ENCODE peak calls at places on chromosomes 1 and 21, in ten cellular contexts. A is AG04450; I is CD8-positive, alpha-beta T cell; X is sigmoid colon; U is IMR-90; Z is tibial nerve; C is heart right ventricle; D is cardiac muscle cell; W is fibroblast of lung; V is CD8-positive, alpha-beta memory T cell. E is an unnamed sample.

GRCh38 chr1:209249785-209250441 is 333.6 kb upstream of the CAMK1G start:
- DNase-seq in W (no peak), U (no peak), Z (no peak), V (no peak), D (no peak), C (no peak), X (no peak), I (no peak), A (no peak), E (no peak)

GRCh38 chr1:61352845-61353435 is 270.6 kb downstream of the NFIA start:
- DNase-seq in X (no peak), C (no peak), V (no peak), W (no peak), U (no peak), D (no peak), I (no peak), A (no peak), Z (no peak), E (no peak)

GRCh38 chr1:200035956-200036615 is 8.6 kb downstream of the NR5A2 start:
- DNase-seq in A (no peak), U (no peak), D (no peak), Z (no peak), X (no peak), I (no peak), V (no peak), W (no peak), C (no peak), E (no peak)

GRCh38 chr1:56034222-56034621 is 545.1 kb downstream of the PLPP3 start:
- DNase-seq in D (no peak), V (no peak), C (no peak), X (no peak), I (no peak), W (peak; percentile 67), Z (no peak), U (peak; percentile 75), A (peak; percentile 15), E (no peak)

GRCh38 chr1:57142999-57143398 is 177.2 kb upstream of the C8B start:
- DNase-seq in A (no peak), V (no peak), X (no peak), D (no peak), I (no peak), W (peak; percentile 17), Z (no peak), C (no peak), U (peak; percentile 42), E (no peak)

GRCh38 chr1:231093158-231093922 is 53.3 kb upstream of the FAM89A start:
- DNase-seq in C (no peak), I (no peak), X (no peak), D (peak; percentile 14), V (no peak), W (peak; percentile 17), Z (no peak), A (no peak), U (no peak), E (no peak)

GRCh38 chr1:18868354-18868753 is 8.9 kb upstream of the TAS1R2 start:
- DNase-seq in W (no peak), C (no peak), Z (no peak), I (no peak), A (no peak), V (no peak), X (no peak), U (no peak), D (no peak), E (no peak)

GRCh38 chr1:227315500-227316346 is 2.6 kb downstream of the CDC42BPA start:
- DNase-seq in I (no peak), C (no peak), A (no peak), D (peak; percentile 56), X (no peak), W (peak; percentile 64), Z (no peak), U (peak; percentile 70), V (no peak), E (no peak)

GRCh38 chr1:160354388-160354985 is 11.3 kb downstream of the NCSTN start:
- DNase-seq in A (no peak), W (peak; percentile 14), X (no peak), V (no peak), Z (no peak), D (peak; percentile 48), I (peak; percentile 19), U (peak; percentile 18), C (no peak), E (no peak)

GRCh38 chr1:207963429-207964194 is 52.7 kb upstream of the CD34 start:
- DNase-seq in U (peak; percentile 75), I (peak; percentile 84), C (peak; percentile 87), X (peak; percentile 94), V (peak; percentile 80), D (peak; percentile 92), W (peak; percentile 69), A (peak; percentile 46), Z (peak; percentile 91), E (peak; percentile 95)

GRCh38 chr1:82625562-82625961 is 824.8 kb downstream of the ADGRL2 start:
- DNase-seq in U (no peak), C (no peak), Z (no peak), A (no peak), V (peak; percentile 4), I (no peak), W (no peak), D (no peak), X (no peak), E (no peak)

GRCh38 chr1:42682739-42683529 is 716 bp downstream of the YBX1 start:
- DNase-seq in A (peak; percentile 36), U (peak; percentile 69), V (peak; percentile 66), C (peak; percentile 70), Z (peak; percentile 50), X (peak; percentile 88), W (peak; percentile 71), I (peak; percentile 62), D (peak; percentile 78), E (peak; percentile 92)

GRCh38 chr21:27346041-27346448 is 379.2 kb upstream of the ADAMTS5 start:
- DNase-seq in A (no peak), W (peak; percentile 36), U (peak; percentile 68), C (no peak), I (no peak), Z (no peak), V (no peak), X (no peak), D (no peak), E (no peak)

GRCh38 chr1:39647247-39647646 is 7.8 kb upstream of the HEYL start:
- DNase-seq in U (no peak), D (no peak), Z (no peak), W (no peak), V (no peak), C (no peak), I (no peak), X (no peak), A (no peak), E (no peak)
- H3K27ac ChIP-seq in U (no peak overlapping the region), D (peak overlapping the region; percentile 61), Z (peak overlapping the region; percentile 85), W (no peak overlapping the region), V (no peak overlapping the region), C (peak overlapping the region; percentile 84), I (no peak overlapping the region), X (peak overlapping the region; percentile 64), A (no peak overlapping the region), E (peak overlapping the region; percentile 66)

DNA sequence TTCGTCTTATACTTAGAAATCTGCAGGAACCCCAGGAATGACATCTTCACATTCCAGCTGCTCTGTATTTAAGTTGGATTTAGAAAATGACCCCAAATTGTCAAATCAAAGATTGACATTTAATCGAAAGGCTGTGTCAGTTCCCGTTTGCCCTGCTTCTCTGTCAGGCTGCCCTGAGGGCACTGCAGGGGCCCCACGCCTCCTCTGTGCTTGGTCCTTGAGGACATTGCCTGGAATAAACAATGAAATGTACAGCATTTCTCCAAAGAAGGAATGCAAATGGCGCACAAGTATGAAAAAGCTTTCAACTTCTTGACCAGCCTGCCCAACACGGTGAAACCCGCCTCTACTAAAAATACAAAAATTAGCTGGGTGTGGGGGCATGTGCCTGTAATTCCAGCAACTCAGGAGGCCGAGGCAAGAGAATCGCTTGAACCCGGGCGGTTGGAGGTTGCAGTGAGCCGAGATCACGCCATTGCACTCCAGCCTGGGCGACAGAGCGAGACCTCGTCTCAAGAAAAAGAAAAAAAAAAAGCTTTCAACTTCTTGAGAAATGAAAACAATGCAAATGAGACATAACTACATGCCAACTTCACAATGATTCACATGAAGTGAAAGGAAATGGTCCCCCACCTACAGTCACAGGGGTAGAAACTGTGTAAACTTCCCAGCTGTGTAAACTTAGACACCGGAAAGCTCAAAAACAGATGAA is 3.0 kb downstream of the TMPRSS3 start:
- DNase-seq in V (peak; percentile 63), W (no peak), A (no peak), D (no peak), Z (no peak), X (no peak), I (peak; percentile 33), U (no peak), C (no peak), E (peak; percentile 27)
- H3K4me3 ChIP-seq in V (no peak overlapping the region), W (no peak overlapping the region), A (no peak overlapping the region), D (no peak overlapping the region), Z (no peak overlapping the region), X (no peak overlapping the region), I (peak overlapping the region; percentile 29), U (no peak overlapping the region), C (no peak overlapping the region), E (no peak overlapping the region)

GRCh38 chr1:166953486-166953885 is 21.9 kb downstream of the ILDR2 start:
- DNase-seq in Z (no peak), A (no peak), D (no peak), I (no peak), C (no peak), X (no peak), U (no peak), V (no peak), W (peak; percentile 29), E (no peak)
- H3K27me3 ChIP-seq in Z (no peaks in the 10 kb centered on the region), A (peaks cover 9% of the 10 kb centered on the region), D (peaks cover 4% of the 10 kb centered on the region), I (no peaks in the 10 kb centered on the region), C (peaks cover 16% of the 10 kb centered on the region), X (no peaks in the 10 kb centered on the region), U (peaks cover 12% of the 10 kb centered on the region), V (no peaks in the 10 kb centered on the region), W (no peaks in the 10 kb centered on the region), E (no peaks in the 10 kb centered on the region)

DNA sequence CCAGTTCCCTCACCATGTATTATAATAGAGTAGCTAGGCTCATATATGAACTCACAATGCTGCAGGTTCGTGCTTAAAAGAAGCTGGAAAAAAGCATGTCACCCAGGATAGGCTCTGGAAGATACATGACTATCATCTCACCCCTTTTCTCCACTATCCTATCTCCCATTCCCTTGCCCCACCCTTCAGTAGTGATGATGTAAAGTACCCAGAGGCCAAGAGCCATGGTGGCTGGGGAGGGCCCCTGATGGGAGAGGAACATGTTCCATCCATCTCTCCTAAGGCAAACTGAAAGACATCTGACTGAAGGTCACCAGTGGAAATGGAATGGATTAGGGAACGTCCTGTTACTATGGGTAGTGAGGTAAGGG is 20.3 kb upstream of the RBBP5 start:
- DNase-seq in C (no peak), Z (no peak), W (no peak), X (no peak), A (no peak), I (no peak), D (no peak), V (no peak), U (no peak), E (no peak)
- H3K27ac ChIP-seq in C (no peak overlapping the region), Z (no peak overlapping the region), W (no peak overlapping the region), X (no peak overlapping the region), A (no peak overlapping the region), I (no peak overlapping the region), D (peak overlapping the region; percentile 2), V (no peak overlapping the region), U (no peak overlapping the region), E (no peak overlapping the region)

DNA sequence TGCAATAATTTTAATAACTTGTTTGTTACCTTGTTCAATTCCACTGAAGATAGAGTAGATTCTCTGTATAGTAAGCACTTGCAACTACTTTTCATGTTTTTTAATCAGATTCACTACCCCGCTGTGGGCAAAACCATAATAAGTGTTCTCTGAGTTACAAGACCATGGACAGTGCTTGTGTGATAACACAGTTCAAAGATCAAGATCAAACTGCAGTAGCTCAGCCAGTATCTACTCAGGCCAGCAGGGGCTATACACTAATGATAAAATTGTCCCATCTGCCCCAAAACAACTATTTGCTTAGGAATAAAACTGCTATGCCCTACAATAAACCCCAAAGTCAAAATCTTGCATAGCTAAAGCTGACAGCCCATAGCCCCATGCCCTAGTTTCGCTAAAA is 129.6 kb downstream of the LRRC7 start:
- DNase-seq in X (no peak), Z (no peak), C (no peak), U (no peak), W (no peak), A (no peak), D (no peak), I (no peak), V (no peak), E (no peak)
- H3K4me3 ChIP-seq in X (no peak overlapping the region), Z (no peak overlapping the region), C (no peak overlapping the region), U (no peak overlapping the region), W (no peak overlapping the region), A (no peak overlapping the region), D (no peak overlapping the region), I (no peak overlapping the region), V (no peak overlapping the region), E (no peak overlapping the region)

E was measured in upper lobe of right lung.